ENCODE peak calls at places on chromosomes 5 and 9, in four cellular contexts. D is SW 1271, Y is endothelial cell, H is astrocyte of the spinal cord. C is an unnamed sample.

GRCh38 chr5:84474126-84474525 is 89.4 kb upstream of the EDIL3 start:
- DNase-seq in D (no peak), Y (no peak), H (peak), C (no peak)

GRCh38 chr5:141874262-141874964 is 3.8 kb downstream of the PCDH1 start:
- DNase-seq in D (no peak), Y (no peak), H (no peak), C (no peak)

GRCh38 chr5:50867140-50867539 is 200.7 kb downstream of the PARP8 start:
- DNase-seq in D (no peak), Y (no peak), H (no peak), C (no peak)

GRCh38 chr9:79570449-79571308 is 1.1 kb upstream of the TLE4 start:
- DNase-seq in D (no peak), Y (peak), H (peak), C (peak)

GRCh38 chr9:79189511-79189924 is 382.2 kb upstream of the TLE4 start:
- DNase-seq in D (no peak), Y (no peak), H (peak), C (peak)

GRCh38 chr5:143887901-143888648 is 76.1 kb downstream of the HMHB1 start:
- DNase-seq in D (no peak), Y (no peak), H (peak), C (peak)

GRCh38 chr5:31470608-31471007 is 61.3 kb downstream of the DROSHA start:
- DNase-seq in D (no peak), Y (no peak), H (peak), C (peak)

GRCh38 chr5:125484272-125485002 is 738.0 kb upstream of the ZNF608 start:
- DNase-seq in D (no peak), Y (no peak), H (peak), C (peak)

GRCh38 chr5:133340822-133341221 is 271.5 kb downstream of the FSTL4 start:
- DNase-seq in D (no peak), Y (no peak), H (no peak), C (no peak)